ENCODE peak calls at places on chromosome X, in nine cellular contexts. A, P, K, R, Y, Q, M, C and G are unnamed samples.

GRCh38 chrX:24034485-24034884 is 7.5 kb upstream of the KLHL15 start:
- DNase-seq in A (no peak), Q (no peak), M (no peak), Y (no peak), P (no peak), C (no peak), K (no peak), R (no peak), G (no peak)

GRCh38 chrX:78024349-78025108 is 55.1 kb upstream of the PGAM4 start:
- DNase-seq in R (no peak), A (peak; percentile 52), Q (no peak), K (peak; percentile 56), M (peak; percentile 77), C (no peak), P (no peak), Y (peak; percentile 2), G (peak; percentile 67)

GRCh38 chrX:67614414-67614813 is 70.6 kb downstream of the AR start:
- DNase-seq in M (no peak), Q (no peak), R (no peak), P (no peak), C (peak; percentile 67), Y (no peak), K (no peak), A (no peak), G (no peak)

GRCh38 chrX:49844622-49845021 is 15.5 kb downstream of the PAGE4 start:
- DNase-seq in R (no peak), Y (no peak), A (no peak), M (no peak), Q (no peak), K (no peak), P (peak; percentile 17), C (no peak), G (no peak)

GRCh38 chrX:109863811-109864210 is 130.8 kb upstream of the ACSL4 start:
- DNase-seq in Q (no peak), R (no peak), C (no peak), M (no peak), Y (no peak), P (no peak), A (no peak), K (no peak), G (no peak)

GRCh38 chrX:154695913-154696312 is 42.5 kb upstream of the CTAG2 start:
- DNase-seq in Q (no peak), A (no peak), K (no peak), P (no peak), Y (no peak), M (no peak), C (no peak), R (no peak), G (no peak)

GRCh38 chrX:7262551-7262950 is 114.6 kb upstream of the PUDP start:
- DNase-seq in R (no peak), A (no peak), M (no peak), P (no peak), C (no peak), Y (no peak), K (no peak), Q (no peak), G (no peak)

GRCh38 chrX:53280703-53281320 is 572 bp downstream of the IQSEC2 start:
- DNase-seq in Y (peak; percentile 27), P (no peak), M (peak; percentile 45), A (no peak), K (peak; percentile 59), C (no peak), R (no peak), Q (no peak), G (no peak)

GRCh38 chrX:118723376-118723775 is 4.0 kb upstream of the IL13RA1 start:
- DNase-seq in Q (no peak), P (no peak), K (no peak), Y (no peak), C (no peak), R (no peak), M (no peak), A (no peak), G (no peak)

GRCh38 chrX:155679715-155680114 is 67.0 kb upstream of the TMLHE start:
- DNase-seq in Y (no peak), R (no peak), M (no peak), Q (no peak), P (no peak), A (no peak), C (no peak), K (no peak), G (no peak)

GRCh38 chrX:15816886-15817285 is 26.6 kb downstream of the ZRSR2 start:
- DNase-seq in Q (no peak), C (no peak), R (no peak), M (no peak), K (no peak), Y (no peak), A (no peak), P (no peak), G (no peak)

GRCh38 chrX:15816453-15816838 is 26.2 kb downstream of the ZRSR2 start:
- DNase-seq in Q (no peak), C (no peak), Y (no peak), A (no peak), P (no peak), K (no peak), R (no peak), M (no peak), G (no peak)

GRCh38 chrX:15812212-15812938 is 22.1 kb downstream of the ZRSR2 start:
- DNase-seq in A (no peak), Q (no peak), Y (no peak), P (no peak), M (no peak), K (no peak), R (no peak), C (no peak), G (no peak)

GRCh38 chrX:15814811-15815210 is 24.5 kb downstream of the ZRSR2 start:
- DNase-seq in R (no peak), P (no peak), A (no peak), K (no peak), M (no peak), Y (no peak), C (no peak), Q (no peak), G (no peak)

DNA sequence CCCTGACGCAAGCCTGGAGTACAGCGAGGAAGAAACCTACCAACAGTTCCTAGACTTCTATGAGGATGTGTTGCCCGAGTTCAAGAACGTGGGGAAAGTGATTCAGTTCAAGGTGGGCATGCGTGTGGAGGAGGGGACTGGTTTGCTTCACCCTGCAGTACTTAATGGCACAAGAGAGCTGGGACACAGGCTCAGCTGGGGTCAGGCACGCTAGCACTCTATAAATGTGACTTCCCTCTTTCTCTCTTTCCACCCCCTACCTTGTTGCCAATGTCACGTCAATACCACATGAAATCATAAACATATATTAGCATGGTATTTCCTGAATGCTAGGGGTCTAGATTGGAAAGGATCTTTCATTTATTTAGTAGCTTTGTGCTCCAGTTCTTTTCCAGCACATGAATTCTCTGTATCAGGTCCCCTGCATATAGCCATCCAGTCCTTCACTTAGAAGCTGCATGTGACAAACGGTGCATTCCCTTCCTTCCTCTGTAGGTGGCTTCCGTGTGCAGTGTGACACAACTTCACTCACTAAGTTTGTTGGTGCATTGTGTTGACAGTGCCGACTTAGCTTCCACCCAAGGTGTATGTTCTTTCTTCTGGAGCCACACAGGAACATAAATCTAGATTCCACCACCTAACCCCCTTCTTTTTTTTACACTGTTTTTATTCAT is 25.6 kb downstream of the ZRSR2 start:
- DNase-seq in Y (peak; percentile 66), A (no peak), P (no peak), R (no peak), C (peak; percentile 2), M (no peak), K (no peak), Q (no peak), G (peak; percentile 31)
- TF ChIP-seq CTCF in Y (peak; percentile 60), A (no peak), P (peak; percentile 10), R (peak; percentile 26), C (peak; percentile 20), M (no peak), K (peak; percentile 16), Q (peak; percentile 8), G (peak; percentile 28)

GRCh38 chrX:149516604-149517003 is 11.5 kb upstream of the IDS start:
- DNase-seq in Y (no peak), Q (no peak), M (no peak), A (no peak), P (no peak), R (no peak), K (no peak), C (no peak), G (no peak)

GRCh38 chrX:149518236-149518635 is 13.1 kb upstream of the IDS start:
- DNase-seq in P (no peak), R (no peak), K (no peak), C (no peak), A (no peak), M (no peak), Q (no peak), Y (no peak), G (no peak)

GRCh38 chrX:149513713-149514427 is 8.8 kb upstream of the IDS start:
- DNase-seq in Y (no peak), P (no peak), Q (no peak), R (no peak), A (no peak), K (no peak), M (no peak), C (no peak), G (no peak)

GRCh38 chrX:149515954-149516602 is 11.0 kb upstream of the IDS start:
- DNase-seq in M (no peak), Q (no peak), P (no peak), R (no peak), A (no peak), C (no peak), K (no peak), Y (no peak), G (no peak)

GRCh38 chrX:149517308-149517707 is 12.2 kb upstream of the IDS start:
- DNase-seq in R (no peak), C (no peak), Y (no peak), P (no peak), Q (no peak), M (no peak), A (no peak), K (no peak), G (no peak)
- TF ChIP-seq CTCF in R (no peak), C (no peak), Y (no peak), P (no peak), Q (no peak), M (no peak), A (no peak), K (no peak), G (no peak)

GRCh38 chrX:70979136-70979762 is 48.4 kb upstream of the SLC7A3 start:
- DNase-seq in Q (no peak), P (no peak), A (no peak), K (no peak), R (no peak), C (peak; percentile 28), Y (peak; percentile 50), M (no peak), G (peak; percentile 1)
- TF ChIP-seq CTCF in Q (no peak), P (no peak), A (no peak), K (no peak), R (peak; percentile 58), C (peak; percentile 53), Y (peak; percentile 49), M (no peak), G (no peak)

DNA sequence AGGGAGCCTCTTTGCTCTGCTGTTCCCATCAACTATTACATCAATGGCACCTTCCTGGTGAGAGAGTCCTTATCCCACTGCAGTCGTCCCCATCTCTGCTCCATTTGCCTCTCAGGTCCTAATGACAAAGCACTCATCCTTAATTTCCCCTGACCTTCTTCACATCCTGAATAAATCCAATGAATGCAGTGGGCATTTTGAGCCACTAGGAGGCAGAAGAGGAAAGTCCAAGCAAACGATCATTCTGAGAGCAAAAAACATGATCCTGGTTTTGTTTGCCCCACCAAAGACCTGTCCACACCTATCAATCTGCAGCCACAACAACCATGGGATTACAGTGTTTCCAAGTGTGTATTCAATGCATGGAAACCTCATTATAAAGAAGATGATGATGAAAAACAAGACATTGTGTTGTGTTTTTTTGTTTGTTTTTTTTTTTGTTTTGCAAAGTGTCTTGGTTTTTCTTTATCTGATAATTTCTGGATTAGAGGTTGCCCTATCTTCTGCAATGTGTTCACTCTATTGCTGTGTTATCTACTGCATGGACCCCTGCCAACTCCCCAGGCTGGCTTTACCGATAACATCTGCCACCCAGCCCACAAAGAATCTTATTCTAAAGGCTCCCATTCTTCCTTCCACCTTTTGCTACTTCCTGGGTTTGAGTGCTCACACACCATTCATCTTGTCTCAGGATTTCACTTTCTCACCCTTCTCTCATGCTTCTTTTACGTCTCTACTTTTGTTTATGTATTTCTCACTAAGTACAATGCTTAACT is 207.2 kb downstream of the NLGN4X start:
- DNase-seq in C (no peak), A (no peak), M (peak; percentile 38), P (peak; percentile 20), Y (peak; percentile 57), K (no peak), R (no peak), Q (no peak), G (peak; percentile 21)
- TF ChIP-seq CTCF in C (peak; percentile 37), A (peak; percentile 49), M (peak; percentile 56), P (peak; percentile 47), Y (peak; percentile 72), K (peak; percentile 47), R (peak; percentile 3), Q (peak; percentile 44), G (no peak)